ENCODE peak calls at places on chromosomes 11 and 22, in four cellular contexts. One of them, this sample, is unnamed.

GRCh38 chr11:119907934-119908760 is 179.1 kb upstream of the NECTIN1 start:
- DNase-seq in astrocyte of the cerebellum: no peak
- DNase-seq in cardiac muscle cell: no peak
- DNase-seq in foreskin fibroblast: no peak
- DNase-seq in this sample: no peak

GRCh38 chr11:18614667-18615066 is 15.1 kb downstream of the MISFA start:
- DNase-seq in astrocyte of the cerebellum: no peak
- DNase-seq in cardiac muscle cell: no peak
- DNase-seq in foreskin fibroblast: no peak
- DNase-seq in this sample: no peak

GRCh38 chr11:11568651-11569229 is 53.1 kb downstream of the GALNT18 start:
- DNase-seq in foreskin fibroblast: no peak
- DNase-seq in astrocyte of the cerebellum: no peak
- DNase-seq in cardiac muscle cell: no peak
- DNase-seq in this sample: peak

GRCh38 chr22:33515733-33516297 is 404.5 kb downstream of the LARGE1 start:
- DNase-seq in cardiac muscle cell: no peak
- DNase-seq in astrocyte of the cerebellum: no peak
- DNase-seq in foreskin fibroblast: no peak
- DNase-seq in this sample: no peak

GRCh38 chr22:27998511-27999410 is 79.7 kb upstream of the PITPNB start:
- DNase-seq in astrocyte of the cerebellum: no peak
- DNase-seq in foreskin fibroblast: no peak
- DNase-seq in cardiac muscle cell: no peak
- DNase-seq in this sample: no peak

GRCh38 chr11:117819096-117820040 is 5.2 kb downstream of the FXYD2 start:
- DNase-seq in cardiac muscle cell: peak
- DNase-seq in foreskin fibroblast: peak
- DNase-seq in astrocyte of the cerebellum: peak
- DNase-seq in this sample: no peak

GRCh38 chr11:19646921-19647320 is 65.7 kb upstream of the NAV2 start:
- DNase-seq in cardiac muscle cell: peak
- DNase-seq in astrocyte of the cerebellum: peak
- DNase-seq in foreskin fibroblast: peak
- DNase-seq in this sample: peak

GRCh38 chr11:90803781-90804180 is 580.9 kb upstream of the CHORDC1 start:
- DNase-seq in foreskin fibroblast: no peak
- DNase-seq in astrocyte of the cerebellum: no peak
- DNase-seq in cardiac muscle cell: no peak
- DNase-seq in this sample: no peak

GRCh38 chr11:6812391-6813005 is 13.0 kb upstream of the OR6A2 start:
- DNase-seq in foreskin fibroblast: peak
- DNase-seq in cardiac muscle cell: peak
- DNase-seq in astrocyte of the cerebellum: peak
- DNase-seq in this sample: no peak

GRCh38 chr11:88421530-88421929 is 84.0 kb upstream of the CTSC start:
- DNase-seq in astrocyte of the cerebellum: no peak
- DNase-seq in cardiac muscle cell: peak
- DNase-seq in foreskin fibroblast: peak
- DNase-seq in this sample: no peak

DNA sequence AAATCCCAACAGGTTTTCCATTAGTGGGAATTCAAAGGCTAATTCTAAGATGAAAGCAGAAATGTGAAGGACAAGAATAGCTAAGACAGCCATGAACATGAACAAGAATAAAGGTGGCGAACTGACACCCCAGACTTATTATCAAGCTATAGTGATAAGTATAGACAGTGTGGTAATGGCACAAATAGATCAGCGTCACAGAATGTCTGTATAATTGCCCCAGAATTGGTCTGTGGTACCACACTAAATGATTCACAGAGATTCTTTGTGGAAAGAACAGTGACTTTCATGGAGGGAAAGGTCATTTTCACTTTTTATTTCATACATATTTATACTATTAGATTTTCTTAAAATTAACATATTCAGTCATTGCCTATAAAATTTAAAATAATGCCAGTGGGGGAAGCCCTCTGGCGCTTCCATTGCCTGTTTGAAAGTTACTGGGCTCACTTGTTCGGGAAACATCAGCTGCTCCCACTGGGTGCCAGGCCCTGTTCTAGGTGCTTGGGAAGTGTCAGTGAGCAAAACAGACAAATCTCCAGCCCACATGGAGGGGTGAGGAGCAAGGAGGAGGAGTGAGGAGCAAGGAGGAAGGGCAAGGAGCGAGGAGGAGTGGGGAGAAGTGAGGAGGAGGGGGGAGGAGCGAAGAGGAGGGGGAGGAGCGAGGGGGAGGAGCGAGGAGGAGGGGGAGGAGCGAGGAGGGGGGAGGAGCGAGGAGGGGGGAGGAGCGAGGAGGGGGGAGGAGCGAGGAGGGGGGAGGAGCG is 11.3 kb upstream of the NLRP6 start:
- DNase-seq in foreskin fibroblast: no peak
- DNase-seq in cardiac muscle cell: no peak
- DNase-seq in astrocyte of the cerebellum: no peak
- DNase-seq in this sample: no peak
- H3K4me3 ChIP-seq in foreskin fibroblast: no peak
- H3K4me3 ChIP-seq in cardiac muscle cell: no peak
- H3K4me3 ChIP-seq in astrocyte of the cerebellum: no peak
- H3K4me3 ChIP-seq in this sample: no peak

DNA sequence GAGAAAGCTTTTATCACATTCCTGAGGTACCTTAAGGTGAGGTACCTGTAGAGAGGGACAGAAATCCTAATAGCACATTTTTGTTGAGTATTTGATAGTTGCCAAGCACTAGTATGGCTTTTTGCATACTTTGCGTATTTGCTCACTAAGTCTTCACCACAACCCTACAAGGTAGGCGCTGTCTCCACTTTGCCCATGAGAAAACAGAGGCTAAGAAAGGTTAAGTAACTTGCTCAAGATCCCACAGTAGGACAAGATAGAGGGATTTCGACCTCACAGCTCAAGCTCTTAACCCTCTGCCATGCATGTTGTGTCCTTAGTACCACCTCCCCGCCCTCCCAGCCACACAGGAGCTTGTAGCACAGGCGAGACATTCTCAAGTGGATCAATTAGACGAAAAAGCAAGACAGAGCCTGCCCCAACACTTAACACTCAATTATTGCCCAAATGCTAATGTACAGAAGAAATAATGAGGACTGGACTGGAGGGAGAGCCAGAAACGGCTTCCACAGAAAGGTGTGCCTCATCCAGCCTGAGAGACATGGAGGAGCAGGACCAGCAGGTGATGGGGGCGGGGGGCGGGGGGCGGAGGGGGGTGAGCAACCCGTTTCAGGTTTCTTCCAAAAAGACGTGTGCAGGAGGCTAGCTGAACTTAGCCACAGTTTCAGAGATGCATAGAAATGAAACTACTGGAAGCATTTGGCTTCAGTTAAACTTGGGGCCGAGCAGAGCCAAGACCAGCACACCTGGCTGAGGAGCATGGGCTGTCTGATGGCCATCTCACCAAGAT is 26.7 kb upstream of the CD44 start:
- DNase-seq in foreskin fibroblast: no peak
- DNase-seq in cardiac muscle cell: no peak
- DNase-seq in astrocyte of the cerebellum: no peak
- DNase-seq in this sample: no peak
- H3K4me3 ChIP-seq in foreskin fibroblast: no peak
- H3K4me3 ChIP-seq in cardiac muscle cell: no peak
- H3K4me3 ChIP-seq in astrocyte of the cerebellum: no peak
- H3K4me3 ChIP-seq in this sample: no peak

GRCh38 chr22:37544955-37545702 is 15.2 kb upstream of the CDC42EP1 start:
- DNase-seq in foreskin fibroblast: peak
- DNase-seq in astrocyte of the cerebellum: no peak
- DNase-seq in cardiac muscle cell: peak
- DNase-seq in this sample: no peak

GRCh38 chr22:37545703-37546435 is 14.4 kb upstream of the CDC42EP1 start:
- DNase-seq in astrocyte of the cerebellum: peak
- DNase-seq in cardiac muscle cell: peak
- DNase-seq in foreskin fibroblast: peak
- DNase-seq in this sample: no peak

GRCh38 chr22:37549704-37550059 is 10.6 kb upstream of the CDC42EP1 start:
- DNase-seq in astrocyte of the cerebellum: no peak
- DNase-seq in cardiac muscle cell: peak
- DNase-seq in foreskin fibroblast: peak
- DNase-seq in this sample: no peak

GRCh38 chr22:37547249-37547741 is 13.0 kb upstream of the CDC42EP1 start:
- DNase-seq in astrocyte of the cerebellum: no peak
- DNase-seq in cardiac muscle cell: peak
- DNase-seq in foreskin fibroblast: peak
- DNase-seq in this sample: no peak

DNA sequence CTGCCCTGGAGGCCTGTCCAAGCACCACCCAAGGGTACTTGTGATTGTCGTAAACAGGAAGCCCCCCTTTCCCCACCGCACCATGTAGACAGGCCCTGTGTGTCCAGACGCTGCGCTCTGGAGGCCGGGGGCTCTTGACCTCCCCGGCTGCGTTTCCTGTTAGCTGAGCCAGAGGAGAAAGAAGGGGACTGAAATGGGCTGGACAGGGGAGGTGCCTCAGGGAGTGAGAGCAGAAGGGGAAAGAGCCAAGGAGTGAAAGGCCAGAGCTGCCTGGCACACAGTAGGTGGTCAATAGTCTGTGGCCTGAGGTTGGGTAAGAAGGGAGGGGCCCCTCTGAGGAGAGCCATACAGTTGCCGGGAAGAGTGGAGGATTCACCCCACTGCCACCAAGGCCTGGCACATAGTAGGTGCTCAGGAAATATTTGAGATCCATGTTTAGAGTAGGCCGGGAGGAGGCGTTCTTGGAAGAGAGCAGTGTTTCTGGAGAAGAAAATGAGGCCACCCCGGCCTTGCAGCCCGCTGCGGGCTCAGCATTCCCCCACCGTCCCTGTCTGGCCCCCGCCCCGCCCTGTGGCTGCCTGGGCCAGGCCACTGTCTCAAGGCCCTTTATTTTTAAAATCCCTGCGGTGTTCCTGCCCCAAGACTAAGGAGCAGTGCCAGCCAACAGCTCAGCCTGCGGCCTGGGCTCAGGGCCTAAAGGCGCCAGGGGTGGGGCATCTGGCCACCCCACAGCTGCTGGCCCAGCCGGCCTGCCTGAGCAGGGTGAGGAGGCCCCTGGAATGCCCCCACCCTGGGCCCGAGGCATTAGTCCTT is 13.6 kb upstream of the CDC42EP1 start:
- DNase-seq in astrocyte of the cerebellum: no peak
- DNase-seq in foreskin fibroblast: peak
- DNase-seq in cardiac muscle cell: peak
- DNase-seq in this sample: no peak
- H3K4me3 ChIP-seq in astrocyte of the cerebellum: no peak
- H3K4me3 ChIP-seq in foreskin fibroblast: no peak
- H3K4me3 ChIP-seq in cardiac muscle cell: no peak
- H3K4me3 ChIP-seq in this sample: no peak

DNA sequence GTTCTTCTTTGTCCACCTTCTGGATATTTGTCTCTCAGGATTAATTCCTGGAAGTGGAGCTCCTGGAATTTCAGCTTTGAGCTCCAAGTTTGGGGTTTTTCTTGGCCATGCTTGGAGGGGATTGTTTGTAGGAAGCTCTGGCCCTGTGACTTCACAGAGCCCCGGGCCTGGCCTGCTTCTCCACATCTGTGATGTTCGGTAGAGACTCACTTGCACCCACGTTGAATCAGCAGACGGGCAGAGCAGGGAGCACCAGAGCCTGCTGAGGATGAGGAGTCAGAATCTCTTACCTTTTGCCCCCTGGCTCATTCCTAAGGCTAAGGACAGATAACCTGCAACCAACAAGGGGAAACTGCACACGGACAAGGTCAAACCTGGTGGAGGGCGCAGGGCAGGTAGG is 35.6 kb downstream of the LRRC32 start:
- DNase-seq in astrocyte of the cerebellum: no peak
- DNase-seq in foreskin fibroblast: no peak
- DNase-seq in cardiac muscle cell: no peak
- DNase-seq in this sample: no peak
- H3K4me3 ChIP-seq in astrocyte of the cerebellum: no peak
- H3K4me3 ChIP-seq in foreskin fibroblast: no peak
- H3K4me3 ChIP-seq in cardiac muscle cell: no peak
- H3K4me3 ChIP-seq in this sample: no peak

GRCh38 chr11:128437137-128437536 is 150.2 kb downstream of the ETS1 start:
- DNase-seq in foreskin fibroblast: peak
- DNase-seq in cardiac muscle cell: peak
- DNase-seq in astrocyte of the cerebellum: no peak
- DNase-seq in this sample: peak
- H3K4me3 ChIP-seq in foreskin fibroblast: no peak
- H3K4me3 ChIP-seq in cardiac muscle cell: no peak
- H3K4me3 ChIP-seq in astrocyte of the cerebellum: no peak
- H3K4me3 ChIP-seq in this sample: no peak

GRCh38 chr22:36277482-36278291 is 24.8 kb downstream of the APOL1 start:
- DNase-seq in astrocyte of the cerebellum: peak
- DNase-seq in cardiac muscle cell: peak
- DNase-seq in foreskin fibroblast: peak
- DNase-seq in this sample: no peak
- H3K4me3 ChIP-seq in astrocyte of the cerebellum: no peak
- H3K4me3 ChIP-seq in cardiac muscle cell: no peak
- H3K4me3 ChIP-seq in foreskin fibroblast: no peak
- H3K4me3 ChIP-seq in this sample: no peak

This sample was measured in epithelial cell of proximal tubule.